ENCODE peak calls at places on chromosomes 2 and 18, in five cellular contexts. One of them, this sample, is unnamed.

GRCh38 chr18:56650056-56650455 is 1.1 kb upstream of the WDR7 start:
- DNase-seq in CD8-positive, alpha-beta memory T cell: no peak
- DNase-seq in right cardiac atrium: no peak
- DNase-seq in CD4-positive, CD25-positive, alpha-beta regulatory T cell: no peak
- DNase-seq in AG04450: no peak
- DNase-seq in this sample: no peak

GRCh38 chr2:180664507-180664906 is 315.9 kb upstream of the UBE2E3 start:
- DNase-seq in CD8-positive, alpha-beta memory T cell: no peak
- DNase-seq in AG04450: no peak
- DNase-seq in right cardiac atrium: no peak
- DNase-seq in CD4-positive, CD25-positive, alpha-beta regulatory T cell: no peak
- DNase-seq in this sample: no peak

GRCh38 chr2:43224571-43225092 is 1.8 kb downstream of the ZFP36L2 start:
- DNase-seq in CD8-positive, alpha-beta memory T cell: peak
- DNase-seq in right cardiac atrium: peak
- DNase-seq in CD4-positive, CD25-positive, alpha-beta regulatory T cell: no peak
- DNase-seq in AG04450: no peak
- DNase-seq in this sample: no peak

GRCh38 chr2:145085616-145086015 is 565.7 kb upstream of the ZEB2 start:
- DNase-seq in right cardiac atrium: no peak
- DNase-seq in AG04450: no peak
- DNase-seq in CD8-positive, alpha-beta memory T cell: no peak
- DNase-seq in CD4-positive, CD25-positive, alpha-beta regulatory T cell: no peak
- DNase-seq in this sample: no peak

GRCh38 chr18:24560511-24560981 is 100.1 kb downstream of the HRH4 start:
- DNase-seq in CD8-positive, alpha-beta memory T cell: no peak
- DNase-seq in CD4-positive, CD25-positive, alpha-beta regulatory T cell: no peak
- DNase-seq in right cardiac atrium: no peak
- DNase-seq in AG04450: no peak
- DNase-seq in this sample: no peak

GRCh38 chr2:144452169-144453038 is 67.5 kb downstream of the ZEB2 start:
- DNase-seq in CD8-positive, alpha-beta memory T cell: no peak
- DNase-seq in CD4-positive, CD25-positive, alpha-beta regulatory T cell: no peak
- DNase-seq in AG04450: no peak
- DNase-seq in right cardiac atrium: peak
- DNase-seq in this sample: no peak

GRCh38 chr2:160632576-160632975 is 139.0 kb upstream of the RBMS1 start:
- DNase-seq in AG04450: no peak
- DNase-seq in right cardiac atrium: no peak
- DNase-seq in CD4-positive, CD25-positive, alpha-beta regulatory T cell: no peak
- DNase-seq in CD8-positive, alpha-beta memory T cell: no peak
- DNase-seq in this sample: no peak

GRCh38 chr18:21632393-21632792 is 20.3 kb downstream of the SNRPD1 start:
- DNase-seq in right cardiac atrium: no peak
- DNase-seq in CD4-positive, CD25-positive, alpha-beta regulatory T cell: no peak
- DNase-seq in AG04450: no peak
- DNase-seq in CD8-positive, alpha-beta memory T cell: no peak
- DNase-seq in this sample: no peak

GRCh38 chr2:132617989-132618388 is 52.0 kb downstream of the LYPD1 start:
- DNase-seq in right cardiac atrium: no peak
- DNase-seq in AG04450: no peak
- DNase-seq in CD8-positive, alpha-beta memory T cell: no peak
- DNase-seq in CD4-positive, CD25-positive, alpha-beta regulatory T cell: no peak
- DNase-seq in this sample: no peak

GRCh38 chr2:216698895-216699294 is 3.5 kb upstream of the IGFBP5 start:
- DNase-seq in right cardiac atrium: no peak
- DNase-seq in CD8-positive, alpha-beta memory T cell: no peak
- DNase-seq in CD4-positive, CD25-positive, alpha-beta regulatory T cell: peak
- DNase-seq in AG04450: no peak
- DNase-seq in this sample: no peak

GRCh38 chr2:74037379-74037860 is 52.7 kb downstream of the TET3 start:
- DNase-seq in CD8-positive, alpha-beta memory T cell: no peak
- DNase-seq in right cardiac atrium: no peak
- DNase-seq in AG04450: peak
- DNase-seq in CD4-positive, CD25-positive, alpha-beta regulatory T cell: no peak
- DNase-seq in this sample: no peak

GRCh38 chr2:21251216-21251971 is 127.6 kb downstream of the TDRD15 start:
- DNase-seq in CD8-positive, alpha-beta memory T cell: no peak
- DNase-seq in AG04450: no peak
- DNase-seq in CD4-positive, CD25-positive, alpha-beta regulatory T cell: no peak
- DNase-seq in right cardiac atrium: no peak
- DNase-seq in this sample: no peak

GRCh38 chr18:55833543-55833942 is 245.6 kb upstream of the TCF4 start:
- DNase-seq in right cardiac atrium: no peak
- DNase-seq in CD8-positive, alpha-beta memory T cell: no peak
- DNase-seq in AG04450: peak
- DNase-seq in CD4-positive, CD25-positive, alpha-beta regulatory T cell: no peak
- DNase-seq in this sample: peak

GRCh38 chr2:197108758-197109157 is 182.3 kb upstream of the PGAP1 start:
- DNase-seq in AG04450: no peak
- DNase-seq in right cardiac atrium: peak
- DNase-seq in CD4-positive, CD25-positive, alpha-beta regulatory T cell: no peak
- DNase-seq in CD8-positive, alpha-beta memory T cell: no peak
- DNase-seq in this sample: no peak

GRCh38 chr18:56373601-56374000 is 264.8 kb downstream of the TXNL1 start:
- DNase-seq in AG04450: no peak
- DNase-seq in right cardiac atrium: no peak
- DNase-seq in CD4-positive, CD25-positive, alpha-beta regulatory T cell: no peak
- DNase-seq in CD8-positive, alpha-beta memory T cell: no peak
- DNase-seq in this sample: no peak

GRCh38 chr18:79919089-79919488 is 32.4 kb downstream of the SLC66A2 start:
- DNase-seq in CD8-positive, alpha-beta memory T cell: no peak
- DNase-seq in right cardiac atrium: no peak
- DNase-seq in AG04450: no peak
- DNase-seq in CD4-positive, CD25-positive, alpha-beta regulatory T cell: peak
- DNase-seq in this sample: no peak

GRCh38 chr2:52391576-52391975 is 1359.6 kb upstream of the NRXN1 start:
- DNase-seq in right cardiac atrium: no peak
- DNase-seq in CD8-positive, alpha-beta memory T cell: no peak
- DNase-seq in CD4-positive, CD25-positive, alpha-beta regulatory T cell: no peak
- DNase-seq in AG04450: no peak
- DNase-seq in this sample: no peak

GRCh38 chr18:78936251-78937005 is 43.2 kb upstream of the SALL3 start:
- DNase-seq in CD8-positive, alpha-beta memory T cell: no peak
- DNase-seq in right cardiac atrium: no peak
- DNase-seq in AG04450: no peak
- DNase-seq in CD4-positive, CD25-positive, alpha-beta regulatory T cell: no peak
- DNase-seq in this sample: no peak

GRCh38 chr2:113876503-113877387 is 13.1 kb upstream of the ACTR3 start:
- DNase-seq in CD4-positive, CD25-positive, alpha-beta regulatory T cell: peak
- DNase-seq in AG04450: no peak
- DNase-seq in CD8-positive, alpha-beta memory T cell: peak
- DNase-seq in right cardiac atrium: peak
- DNase-seq in this sample: peak

GRCh38 chr2:126664234-126664633 is 8.3 kb downstream of the GYPC start:
- DNase-seq in AG04450: no peak
- DNase-seq in CD4-positive, CD25-positive, alpha-beta regulatory T cell: peak
- DNase-seq in CD8-positive, alpha-beta memory T cell: peak
- DNase-seq in right cardiac atrium: no peak
- DNase-seq in this sample: no peak

DNA sequence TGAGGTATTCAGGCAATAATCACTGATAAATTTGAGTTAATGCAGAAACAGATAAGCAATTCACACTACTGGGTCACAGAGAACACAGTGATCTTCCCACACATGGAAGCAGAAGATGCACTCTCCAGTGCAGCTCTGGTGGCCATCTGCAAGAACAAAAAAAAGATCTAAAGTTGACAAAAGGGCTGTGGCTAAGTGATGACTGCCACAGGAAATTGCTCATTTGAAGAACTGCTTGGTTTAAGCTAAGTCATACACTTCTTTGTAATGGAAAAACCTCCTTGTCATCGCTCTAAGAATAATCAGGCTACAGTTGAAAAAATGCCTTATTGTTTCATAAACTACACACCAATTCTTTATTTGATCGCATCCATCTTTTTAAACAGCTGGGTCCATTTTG is 115.1 kb downstream of the DTNB start:
- DNase-seq in CD8-positive, alpha-beta memory T cell: peak
- DNase-seq in AG04450: peak
- DNase-seq in CD4-positive, CD25-positive, alpha-beta regulatory T cell: peak
- DNase-seq in right cardiac atrium: no peak
- DNase-seq in this sample: no peak
- H3K27ac ChIP-seq in CD8-positive, alpha-beta memory T cell: no peak
- H3K27ac ChIP-seq in AG04450: no peak
- H3K27ac ChIP-seq in CD4-positive, CD25-positive, alpha-beta regulatory T cell: peak
- H3K27ac ChIP-seq in right cardiac atrium: no peak
- H3K27ac ChIP-seq in this sample: peak

GRCh38 chr18:58870621-58871020 is 5.9 kb downstream of the ZNF532 start:
- DNase-seq in right cardiac atrium: no peak
- DNase-seq in CD4-positive, CD25-positive, alpha-beta regulatory T cell: no peak
- DNase-seq in CD8-positive, alpha-beta memory T cell: no peak
- DNase-seq in AG04450: no peak
- DNase-seq in this sample: no peak
- H3K27ac ChIP-seq in right cardiac atrium: no peak
- H3K27ac ChIP-seq in CD4-positive, CD25-positive, alpha-beta regulatory T cell: no peak
- H3K27ac ChIP-seq in CD8-positive, alpha-beta memory T cell: no peak
- H3K27ac ChIP-seq in AG04450: peak
- H3K27ac ChIP-seq in this sample: no peak

DNA sequence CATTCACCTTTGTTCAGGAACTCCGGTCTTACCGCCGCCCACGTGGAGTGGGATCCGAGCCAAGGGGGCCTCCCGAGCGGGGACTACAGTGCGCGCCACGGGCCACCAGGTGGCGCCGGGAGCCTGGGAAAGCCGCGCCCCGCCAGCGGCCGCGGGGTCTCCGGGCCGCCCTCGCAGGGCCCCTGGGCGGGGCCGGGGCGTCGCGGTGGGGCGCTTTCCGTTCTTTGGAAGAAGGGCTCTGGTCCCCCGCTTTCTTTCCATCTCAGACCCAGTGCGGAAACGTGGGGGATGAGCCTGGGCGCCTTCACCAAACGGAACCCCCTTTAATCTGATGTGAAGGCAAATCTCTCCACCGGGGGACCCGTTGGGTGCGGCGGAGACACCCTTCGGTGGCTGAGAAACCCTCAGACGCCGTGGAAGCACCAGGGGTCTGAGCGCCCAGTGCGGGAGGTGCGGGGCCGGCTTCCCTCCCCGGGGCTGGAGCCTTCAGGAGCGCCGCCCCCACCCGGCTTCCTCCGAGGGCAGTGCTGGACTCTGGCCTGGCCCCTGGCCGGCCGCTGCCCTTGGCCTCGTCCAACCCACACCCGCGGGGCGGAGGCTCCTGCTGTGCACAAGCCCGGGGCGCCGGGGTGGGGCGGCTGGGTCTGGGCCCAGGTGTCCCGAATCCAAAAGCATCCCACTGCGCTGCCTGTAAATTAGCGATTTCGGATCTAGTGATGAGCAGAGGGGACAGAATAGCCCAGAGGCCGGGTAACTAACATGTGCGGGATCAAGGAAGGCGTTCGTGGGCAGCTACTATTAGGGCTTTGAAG is 44.6 kb downstream of the GORASP2 start:
- DNase-seq in AG04450: no peak
- DNase-seq in CD8-positive, alpha-beta memory T cell: peak
- DNase-seq in right cardiac atrium: peak
- DNase-seq in CD4-positive, CD25-positive, alpha-beta regulatory T cell: peak
- DNase-seq in this sample: peak
- H3K27ac ChIP-seq in AG04450: peak
- H3K27ac ChIP-seq in CD8-positive, alpha-beta memory T cell: peak
- H3K27ac ChIP-seq in right cardiac atrium: peak
- H3K27ac ChIP-seq in CD4-positive, CD25-positive, alpha-beta regulatory T cell: no peak
- H3K27ac ChIP-seq in this sample: peak

GRCh38 chr18:73414598-73414997 is 546.8 kb upstream of the NETO1 start:
- DNase-seq in CD4-positive, CD25-positive, alpha-beta regulatory T cell: no peak
- DNase-seq in AG04450: no peak
- DNase-seq in CD8-positive, alpha-beta memory T cell: no peak
- DNase-seq in right cardiac atrium: no peak
- DNase-seq in this sample: no peak
- H3K27ac ChIP-seq in CD4-positive, CD25-positive, alpha-beta regulatory T cell: no peak
- H3K27ac ChIP-seq in AG04450: no peak
- H3K27ac ChIP-seq in CD8-positive, alpha-beta memory T cell: no peak
- H3K27ac ChIP-seq in right cardiac atrium: no peak
- H3K27ac ChIP-seq in this sample: no peak

DNA sequence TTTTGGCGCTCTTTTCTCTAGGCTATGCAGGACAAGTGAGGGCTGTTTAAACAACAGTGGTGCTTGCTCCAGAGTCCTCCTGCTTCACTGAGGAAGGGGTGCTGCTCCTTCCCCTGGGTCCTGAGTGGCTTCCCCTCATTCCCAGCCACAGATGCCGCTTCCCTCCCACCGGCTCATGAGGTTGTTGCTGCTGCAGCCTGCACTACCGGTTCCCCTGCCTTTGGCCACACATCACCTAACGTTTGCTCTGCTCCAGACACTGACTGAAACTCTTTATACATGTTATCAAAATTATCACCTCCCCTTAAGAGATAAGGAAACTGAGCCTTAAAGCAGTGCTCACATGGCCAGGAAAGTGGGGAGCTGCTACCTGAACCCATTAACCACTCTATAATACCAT is 130.8 kb upstream of the LGALSL start:
- DNase-seq in AG04450: no peak
- DNase-seq in CD8-positive, alpha-beta memory T cell: no peak
- DNase-seq in right cardiac atrium: no peak
- DNase-seq in CD4-positive, CD25-positive, alpha-beta regulatory T cell: no peak
- DNase-seq in this sample: no peak
- H3K27ac ChIP-seq in AG04450: no peak
- H3K27ac ChIP-seq in CD8-positive, alpha-beta memory T cell: no peak
- H3K27ac ChIP-seq in right cardiac atrium: no peak
- H3K27ac ChIP-seq in CD4-positive, CD25-positive, alpha-beta regulatory T cell: no peak
- H3K27ac ChIP-seq in this sample: no peak

DNA sequence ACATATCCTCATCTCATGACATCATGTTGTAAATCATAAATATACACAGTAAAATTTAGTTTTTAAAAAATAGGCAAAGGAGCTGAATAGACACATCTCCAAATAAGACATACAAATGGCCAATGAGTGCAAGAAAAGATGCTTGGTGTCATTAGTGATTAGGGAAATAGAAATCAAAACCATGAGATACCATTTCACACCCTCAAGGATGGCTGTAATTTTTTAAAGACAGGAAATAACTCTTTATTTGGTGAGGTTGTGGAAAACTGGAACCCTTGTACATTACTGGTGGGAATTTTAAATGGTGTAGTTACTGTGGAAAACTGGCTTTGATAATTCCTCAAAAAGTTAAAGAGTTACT is 141.6 kb downstream of the PTRHD1 start:
- DNase-seq in right cardiac atrium: no peak
- DNase-seq in AG04450: no peak
- DNase-seq in CD4-positive, CD25-positive, alpha-beta regulatory T cell: no peak
- DNase-seq in CD8-positive, alpha-beta memory T cell: no peak
- DNase-seq in this sample: no peak
- H3K27ac ChIP-seq in right cardiac atrium: no peak
- H3K27ac ChIP-seq in AG04450: no peak
- H3K27ac ChIP-seq in CD4-positive, CD25-positive, alpha-beta regulatory T cell: no peak
- H3K27ac ChIP-seq in CD8-positive, alpha-beta memory T cell: no peak
- H3K27ac ChIP-seq in this sample: no peak

DNA sequence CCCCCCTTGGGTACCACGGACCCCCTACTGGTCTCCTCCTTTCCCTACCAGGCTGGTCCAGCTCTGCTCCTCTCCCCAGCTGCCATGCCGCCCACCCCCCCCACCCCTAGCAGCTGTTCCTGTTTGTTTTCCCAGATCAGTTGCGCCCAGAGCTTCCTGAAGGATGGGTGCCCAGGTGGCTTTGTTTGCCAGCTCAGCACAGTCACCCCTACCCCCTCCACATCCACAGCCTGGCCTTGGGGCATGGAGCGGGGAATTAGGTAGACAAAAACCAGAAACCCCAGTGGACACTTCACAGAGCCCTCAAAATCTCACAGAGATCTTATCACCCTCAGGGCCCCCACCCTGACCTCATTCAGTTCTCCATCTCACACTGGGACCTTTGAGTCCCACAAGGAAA is 3.7 kb upstream of the CRYBA2 start:
- DNase-seq in CD8-positive, alpha-beta memory T cell: no peak
- DNase-seq in right cardiac atrium: no peak
- DNase-seq in CD4-positive, CD25-positive, alpha-beta regulatory T cell: no peak
- DNase-seq in AG04450: no peak
- DNase-seq in this sample: no peak
- H3K27ac ChIP-seq in CD8-positive, alpha-beta memory T cell: no peak
- H3K27ac ChIP-seq in right cardiac atrium: no peak
- H3K27ac ChIP-seq in CD4-positive, CD25-positive, alpha-beta regulatory T cell: no peak
- H3K27ac ChIP-seq in AG04450: no peak
- H3K27ac ChIP-seq in this sample: no peak